ENCODE peak calls at places on chromosomes 7 and 10, in ten cellular contexts. X, T, S, J, Y, Q, V, G, F and R are unnamed samples.
A peak's percentile ranks its signal among the peaks of the same experiment; 100 is the strongest.

GRCh38 chr7:158569858-158570239 is 17.8 kb downstream of the PTPRN2 start:
- DNase-seq in G (no peak), T (no peak), F (no peak), Q (no peak), J (no peak), X (no peak), S (no peak), V (no peak), Y (no peak), R (no peak)

GRCh38 chr10:983401-983800 is 4.8 kb upstream of the GTPBP4 start:
- DNase-seq in V (no peak), Y (no peak), F (no peak), G (no peak), Q (no peak), X (no peak), T (no peak), S (no peak), J (no peak), R (no peak)

GRCh38 chr10:129594811-129595210 is 127.8 kb downstream of the MGMT start:
- DNase-seq in J (no peak), X (no peak), F (no peak), T (no peak), G (peak; percentile 13), Y (no peak), Q (no peak), V (no peak), S (no peak), R (no peak)

GRCh38 chr7:47905071-47905920 is 43.0 kb downstream of the PKD1L1 start:
- DNase-seq in Y (no peak), Q (no peak), F (no peak), T (no peak), V (no peak), J (no peak), G (no peak), X (no peak), S (no peak), R (peak; percentile 31)

GRCh38 chr10:36766921-36767320 is 358.5 kb upstream of the ANKRD30A start:
- DNase-seq in Q (no peak), V (no peak), T (no peak), X (no peak), F (no peak), J (no peak), G (no peak), Y (no peak), S (no peak), R (no peak)

GRCh38 chr10:110919349-110919931 is at the start of gene SHOC2:
- DNase-seq in G (peak; percentile 99), F (peak; percentile 100), T (peak; percentile 100), Q (peak; percentile 51), Y (peak; percentile 100), X (no peak), V (peak; percentile 99), S (peak; percentile 100), J (peak; percentile 99), R (no peak)

GRCh38 chr10:110762849-110763211 is 108.9 kb upstream of the PDCD4 start:
- DNase-seq in Q (no peak), F (no peak), G (no peak), Y (no peak), J (peak; percentile 54), S (no peak), T (no peak), V (no peak), X (no peak), R (no peak)

GRCh38 chr7:102097601-102098161 is 189.0 kb upstream of the SH2B2 start:
- DNase-seq in X (no peak), S (no peak), F (no peak), T (no peak), Q (peak; percentile 40), V (no peak), Y (no peak), J (no peak), G (peak; percentile 28), R (no peak)

GRCh38 chr7:105920766-105921165 is 42.3 kb upstream of the CDHR3 start:
- DNase-seq in G (no peak), F (no peak), X (no peak), V (no peak), T (no peak), S (no peak), J (no peak), Y (no peak), Q (no peak), R (no peak)

GRCh38 chr10:116891208-116891607 is 41.9 kb downstream of the ENO4 start:
- DNase-seq in T (no peak), J (peak; percentile 60), G (no peak), Q (peak; percentile 94), S (no peak), F (no peak), Y (no peak), V (no peak), X (peak; percentile 86), R (peak; percentile 78)

GRCh38 chr10:116892873-116893685 is 43.8 kb downstream of the ENO4 start:
- DNase-seq in Y (peak; percentile 5), S (no peak), F (no peak), G (no peak), Q (peak; percentile 16), J (no peak), V (peak; percentile 84), X (peak; percentile 52), T (no peak), R (no peak)

GRCh38 chr10:116889066-116889465 is 39.8 kb downstream of the ENO4 start:
- DNase-seq in V (no peak), Q (no peak), J (no peak), Y (no peak), X (no peak), F (no peak), S (no peak), G (no peak), T (no peak), R (no peak)

GRCh38 chr10:116886772-116887171 is 37.5 kb downstream of the ENO4 start:
- DNase-seq in F (no peak), Y (no peak), V (no peak), J (no peak), G (no peak), S (no peak), Q (no peak), X (no peak), T (no peak), R (no peak)

DNA sequence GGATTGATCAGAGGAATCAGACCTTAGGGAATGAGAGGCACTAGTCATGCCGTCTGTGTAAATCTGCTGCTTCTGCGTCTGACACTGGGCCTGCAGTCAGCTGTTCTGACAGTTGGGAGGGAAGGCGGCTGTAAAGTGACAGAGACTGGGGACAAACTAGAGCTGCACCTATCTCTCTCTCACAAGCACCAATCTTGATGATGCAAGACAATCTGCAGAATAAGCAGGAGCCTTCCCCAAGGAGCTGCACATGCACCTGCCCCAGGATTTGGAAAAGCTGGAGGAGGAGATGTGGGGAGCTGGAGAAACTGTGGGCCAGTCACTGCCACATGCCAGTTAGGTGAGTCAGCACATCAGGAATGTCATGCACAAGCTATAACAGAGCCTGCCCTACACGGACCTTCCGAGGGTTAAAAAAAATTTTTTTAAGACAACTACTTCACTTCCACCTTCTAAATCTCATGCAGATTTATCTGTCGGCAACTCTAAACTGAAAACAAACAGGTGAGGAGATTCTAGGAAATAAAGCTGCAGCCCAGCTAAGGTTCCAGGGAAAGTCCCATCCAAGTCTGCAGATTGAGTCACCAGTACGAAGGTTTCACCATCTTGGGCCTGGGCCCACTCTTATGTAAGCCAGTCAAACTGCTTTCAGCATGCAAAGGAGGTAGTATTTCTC is 39.2 kb downstream of the ENO4 start:
- DNase-seq in Q (peak; percentile 82), F (no peak), Y (no peak), G (peak; percentile 81), V (no peak), S (no peak), T (peak; percentile 59), J (peak; percentile 33), X (peak; percentile 65), R (peak; percentile 81)
- H3K4me3 ChIP-seq in Q (no peak overlapping the region), F (no peak overlapping the region), Y (no peak overlapping the region), G (no peak overlapping the region), V (no peak overlapping the region), S (no peak overlapping the region), T (no peak overlapping the region), J (no peak overlapping the region), X (no peak overlapping the region), R (no peak overlapping the region)

DNA sequence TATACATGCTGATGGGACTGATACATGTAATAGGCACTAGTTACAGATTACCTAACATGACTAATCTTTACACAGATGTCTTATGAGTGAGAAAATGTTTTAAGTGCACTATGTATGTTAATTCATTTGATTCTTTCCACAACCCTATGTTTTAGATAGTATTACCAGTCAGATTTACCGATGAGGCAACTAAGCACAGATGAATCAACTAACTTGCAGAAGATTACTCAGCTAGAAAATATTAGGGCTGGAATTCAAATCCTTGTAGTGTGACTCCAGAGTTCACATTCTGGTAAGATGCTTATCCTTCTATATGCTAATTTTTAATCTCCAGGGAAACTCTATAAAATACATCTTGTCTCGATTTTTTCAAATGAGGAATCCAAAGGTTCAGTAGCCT is 964.9 kb downstream of the REEP3 start:
- DNase-seq in Y (no peak), Q (peak; percentile 76), S (no peak), F (no peak), X (no peak), G (no peak), T (no peak), V (no peak), J (no peak), R (no peak)
- H3K27ac ChIP-seq in Y (no peak overlapping the region), Q (no peak overlapping the region), S (no peak overlapping the region), F (no peak overlapping the region), X (no peak overlapping the region), G (no peak overlapping the region), T (no peak overlapping the region), V (no peak overlapping the region), J (no peak overlapping the region), R (no peak overlapping the region)

DNA sequence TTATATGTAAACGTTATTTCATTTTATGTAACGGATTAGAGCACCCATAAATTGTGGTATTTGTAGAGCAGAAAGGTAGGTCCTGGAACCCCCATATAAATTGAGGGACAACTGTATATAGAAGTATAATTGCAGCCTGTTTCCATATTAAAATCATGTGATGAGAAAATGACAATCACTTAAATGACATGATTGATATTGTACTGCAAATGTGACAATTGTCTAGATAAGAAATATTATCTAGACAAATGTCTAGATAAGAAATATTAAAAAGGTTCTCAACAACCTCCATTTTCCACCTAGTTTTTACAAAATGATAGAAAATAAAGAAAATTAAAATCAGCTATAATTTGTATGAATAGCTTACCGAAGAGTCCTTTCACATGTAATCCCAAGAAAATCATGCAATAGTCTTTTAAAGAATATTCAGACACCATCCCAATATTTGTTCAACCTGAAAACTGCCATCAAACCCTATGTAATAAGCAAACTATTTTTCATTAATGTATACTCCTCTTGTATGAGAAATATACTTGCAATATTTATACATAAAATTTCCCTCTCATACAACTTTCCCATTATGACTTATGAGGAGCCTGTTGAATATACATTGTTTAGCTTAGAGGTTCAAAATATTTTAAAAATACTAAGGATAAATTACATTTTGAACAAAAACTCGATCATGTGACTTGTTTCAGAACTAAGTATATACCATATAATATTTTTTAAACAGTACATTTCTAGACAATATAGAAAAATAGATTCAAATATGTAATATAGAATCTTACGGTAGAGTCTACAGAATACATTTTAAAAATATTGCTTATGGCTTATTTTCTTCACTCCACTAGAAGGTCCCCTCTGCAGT is 153.2 kb downstream of the CRPPA start:
- DNase-seq in V (no peak), X (no peak), Q (no peak), T (no peak), G (no peak), S (no peak), F (no peak), J (no peak), Y (no peak), R (no peak)
- H3K4me3 ChIP-seq in V (no peak overlapping the region), X (no peak overlapping the region), Q (no peak overlapping the region), T (no peak overlapping the region), G (no peak overlapping the region), S (no peak overlapping the region), F (no peak overlapping the region), J (no peak overlapping the region), Y (no peak overlapping the region), R (no peak overlapping the region)

GRCh38 chr7:137482466-137482865 is 138.9 kb upstream of the PTN start:
- DNase-seq in T (no peak), G (no peak), Y (no peak), S (no peak), J (no peak), V (no peak), F (no peak), X (no peak), Q (no peak), R (no peak)
- H3K27ac ChIP-seq in T (no peak overlapping the region), G (no peak overlapping the region), Y (no peak overlapping the region), S (no peak overlapping the region), J (no peak overlapping the region), V (no peak overlapping the region), F (no peak overlapping the region), X (no peak overlapping the region), Q (no peak overlapping the region), R (no peak overlapping the region)